ENCODE peak calls at places on chromosome 7, in four cellular contexts. One of them, this sample, is unnamed.

GRCh38 chr7:32115831-32116230 is 45.6 kb upstream of the PDE1C start:
- DNase-seq in A549: no peak
- DNase-seq in IMR-90: peak
- DNase-seq in K562: no peak
- DNase-seq in this sample: no peak

GRCh38 chr7:41786943-41787342 is 84.1 kb upstream of the INHBA start:
- DNase-seq in A549: no peak
- DNase-seq in IMR-90: no peak
- DNase-seq in K562: no peak
- DNase-seq in this sample: no peak

GRCh38 chr7:93890464-93891068 is at the start of gene TFPI2:
- DNase-seq in A549: peak
- DNase-seq in IMR-90: peak
- DNase-seq in K562: peak
- DNase-seq in this sample: peak

GRCh38 chr7:131546583-131547111 is 9.8 kb downstream of the PODXL start:
- DNase-seq in A549: no peak
- DNase-seq in IMR-90: no peak
- DNase-seq in K562: peak
- DNase-seq in this sample: peak

GRCh38 chr7:7446616-7447015 is 89.1 kb downstream of the COL28A1 start:
- DNase-seq in A549: no peak
- DNase-seq in IMR-90: no peak
- DNase-seq in K562: no peak
- DNase-seq in this sample: no peak

GRCh38 chr7:91226411-91226810 is 37.8 kb upstream of the FZD1 start:
- DNase-seq in A549: no peak
- DNase-seq in IMR-90: peak
- DNase-seq in K562: no peak
- DNase-seq in this sample: no peak

GRCh38 chr7:14747701-14748100 is 154.8 kb downstream of the DGKB start:
- DNase-seq in A549: no peak
- DNase-seq in IMR-90: no peak
- DNase-seq in K562: no peak
- DNase-seq in this sample: no peak

GRCh38 chr7:21944616-21945373 is 904 bp downstream of the CDCA7L start:
- DNase-seq in A549: peak
- DNase-seq in IMR-90: peak
- DNase-seq in K562: peak
- DNase-seq in this sample: no peak

GRCh38 chr7:67738958-67739357 is 742.3 kb downstream of the TYW1 start:
- DNase-seq in A549: no peak
- DNase-seq in IMR-90: no peak
- DNase-seq in K562: no peak
- DNase-seq in this sample: no peak

GRCh38 chr7:70092314-70093303 is 494.3 kb downstream of the AUTS2 start:
- DNase-seq in A549: no peak
- DNase-seq in IMR-90: peak
- DNase-seq in K562: no peak
- DNase-seq in this sample: no peak

GRCh38 chr7:46626261-46627037 is 705.4 kb upstream of the IGFBP3 start:
- DNase-seq in A549: no peak
- DNase-seq in IMR-90: no peak
- DNase-seq in K562: no peak
- DNase-seq in this sample: no peak

GRCh38 chr7:7862393-7862792 is 106.2 kb upstream of the GLCCI1 start:
- DNase-seq in A549: no peak
- DNase-seq in IMR-90: peak
- DNase-seq in K562: no peak
- DNase-seq in this sample: no peak

GRCh38 chr7:129989466-129989865 is 36.7 kb upstream of the UBE2H start:
- DNase-seq in A549: no peak
- DNase-seq in IMR-90: no peak
- DNase-seq in K562: no peak
- DNase-seq in this sample: no peak

GRCh38 chr7:133650067-133650466 is 397.2 kb downstream of the EXOC4 start:
- DNase-seq in A549: no peak
- DNase-seq in IMR-90: peak
- DNase-seq in K562: no peak
- DNase-seq in this sample: no peak

DNA sequence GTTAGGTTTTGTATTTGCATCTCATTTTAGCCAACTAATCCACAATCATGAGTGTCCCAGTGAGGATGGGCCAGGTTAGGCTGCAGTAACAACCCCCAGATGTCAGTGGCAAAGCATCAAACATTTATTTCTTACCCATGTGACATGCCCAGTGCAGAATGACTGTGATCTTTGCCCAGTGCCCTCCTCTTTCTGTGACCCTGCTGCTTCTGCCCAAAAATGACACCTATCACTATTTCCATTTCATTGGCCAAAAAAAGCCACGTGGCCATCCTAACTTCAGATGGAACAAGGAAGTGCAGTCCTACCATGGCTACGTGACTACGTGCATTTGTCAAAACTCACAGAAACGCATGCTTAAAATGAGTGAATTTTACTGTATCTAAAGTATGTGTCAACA is 109.2 kb upstream of the PRR15 start:
- DNase-seq in A549: no peak
- DNase-seq in IMR-90: no peak
- DNase-seq in K562: peak
- DNase-seq in this sample: no peak
- TF ChIP-seq MAFK in A549: no peak
- TF ChIP-seq MAFK in IMR-90: no peak
- TF ChIP-seq MAFK in K562: no peak
- TF ChIP-seq MAFK in this sample: no peak

GRCh38 chr7:100544949-100545635 is 6.1 kb downstream of the AGFG2 start:
- DNase-seq in A549: no peak
- DNase-seq in IMR-90: peak
- DNase-seq in K562: no peak
- DNase-seq in this sample: no peak
- TF ChIP-seq POLR2A in A549: no peak
- TF ChIP-seq POLR2A in IMR-90: no peak
- TF ChIP-seq POLR2A in K562: no peak
- TF ChIP-seq POLR2A in this sample: no peak

GRCh38 chr7:88204525-88205103 is 15.2 kb downstream of the SRI start:
- DNase-seq in A549: no peak
- DNase-seq in IMR-90: no peak
- DNase-seq in K562: peak
- DNase-seq in this sample: no peak
- TF ChIP-seq MAFK in A549: no peak
- TF ChIP-seq MAFK in IMR-90: no peak
- TF ChIP-seq MAFK in K562: no peak
- TF ChIP-seq MAFK in this sample: no peak

GRCh38 chr7:102472126-102473041 is 6.3 kb downstream of the POLR2J start:
- DNase-seq in A549: no peak
- DNase-seq in IMR-90: no peak
- DNase-seq in K562: peak
- DNase-seq in this sample: no peak
- TF ChIP-seq POLR2A in A549: no peak
- TF ChIP-seq POLR2A in IMR-90: no peak
- TF ChIP-seq POLR2A in K562: peak
- TF ChIP-seq POLR2A in this sample: no peak

DNA sequence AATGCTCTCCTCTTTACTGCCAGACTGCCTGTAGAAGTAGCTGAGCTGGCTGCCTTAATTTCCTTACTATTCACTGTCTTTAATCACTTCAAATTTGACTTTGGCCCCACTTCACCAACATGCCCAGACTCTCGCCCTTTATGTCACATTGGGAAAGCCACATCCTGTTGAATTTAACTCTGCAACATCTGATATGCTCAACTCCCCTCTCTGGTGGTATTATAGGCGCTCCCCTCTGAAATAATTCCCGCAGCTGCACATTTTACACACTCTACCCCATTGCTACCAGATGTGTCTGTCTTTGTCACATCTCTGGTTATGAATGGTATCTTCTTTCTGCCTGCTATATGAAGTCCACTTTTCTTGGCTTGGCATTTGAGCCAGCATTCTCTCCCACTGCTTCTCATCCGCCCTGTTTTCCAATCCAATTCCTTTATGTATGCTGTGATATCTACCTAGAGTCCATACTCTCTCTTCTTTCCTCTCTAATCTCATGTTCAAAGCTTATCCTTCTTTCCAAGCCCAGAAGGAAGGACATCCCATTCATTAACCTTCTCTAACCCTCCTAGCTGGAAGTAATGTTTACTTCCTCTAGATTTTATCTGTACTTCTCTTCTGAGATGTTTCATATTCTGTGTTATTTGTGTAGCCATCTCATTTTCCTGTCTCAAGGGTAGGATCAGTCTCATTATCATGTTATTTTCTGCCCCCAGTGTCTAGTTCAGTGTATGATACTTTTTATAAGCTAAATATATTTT is 134.5 kb downstream of the ST7 start:
- DNase-seq in A549: no peak
- DNase-seq in IMR-90: no peak
- DNase-seq in K562: peak
- DNase-seq in this sample: no peak
- TF ChIP-seq MAFK in A549: no peak
- TF ChIP-seq MAFK in IMR-90: no peak
- TF ChIP-seq MAFK in K562: peak
- TF ChIP-seq MAFK in this sample: no peak

DNA sequence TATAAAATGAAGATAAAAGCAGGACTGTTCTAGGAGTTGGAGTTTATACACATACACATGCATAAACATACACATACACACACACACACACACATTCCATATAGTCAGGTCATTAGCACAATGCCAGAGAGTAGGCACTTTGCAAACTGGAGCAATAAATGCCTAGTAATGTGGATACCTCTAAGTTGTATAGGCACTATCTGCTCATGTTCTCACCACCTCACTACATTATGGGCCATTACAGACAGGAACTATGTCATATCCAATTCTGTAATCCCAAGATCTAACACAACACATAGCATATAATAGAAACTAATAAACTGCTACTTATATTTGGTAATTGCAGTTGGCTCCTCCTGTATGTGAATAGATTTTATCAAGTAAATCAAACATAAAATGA is 115.6 kb downstream of the GRM8 start:
- DNase-seq in A549: no peak
- DNase-seq in IMR-90: no peak
- DNase-seq in K562: no peak
- DNase-seq in this sample: no peak
- TF ChIP-seq POLR2A in A549: no peak
- TF ChIP-seq POLR2A in IMR-90: no peak
- TF ChIP-seq POLR2A in K562: no peak
- TF ChIP-seq POLR2A in this sample: no peak

GRCh38 chr7:135713836-135714470 is 14.0 kb downstream of the SLC13A4 start:
- DNase-seq in A549: no peak
- DNase-seq in IMR-90: no peak
- DNase-seq in K562: no peak
- DNase-seq in this sample: no peak
- TF ChIP-seq MAFK in A549: no peak
- TF ChIP-seq MAFK in IMR-90: no peak
- TF ChIP-seq MAFK in K562: no peak
- TF ChIP-seq MAFK in this sample: no peak

GRCh38 chr7:116337800-116338199 is 127.5 kb downstream of the TES start:
- DNase-seq in A549: no peak
- DNase-seq in IMR-90: peak
- DNase-seq in K562: no peak
- DNase-seq in this sample: no peak

GRCh38 chr7:116340201-116340847 is 130.0 kb downstream of the TES start:
- DNase-seq in A549: no peak
- DNase-seq in IMR-90: no peak
- DNase-seq in K562: no peak
- DNase-seq in this sample: no peak

GRCh38 chr7:116337013-116337412 is 126.7 kb downstream of the TES start:
- DNase-seq in A549: no peak
- DNase-seq in IMR-90: no peak
- DNase-seq in K562: no peak
- DNase-seq in this sample: no peak

GRCh38 chr7:116341222-116341907 is 131.0 kb downstream of the TES start:
- DNase-seq in A549: no peak
- DNase-seq in IMR-90: no peak
- DNase-seq in K562: peak
- DNase-seq in this sample: no peak

DNA sequence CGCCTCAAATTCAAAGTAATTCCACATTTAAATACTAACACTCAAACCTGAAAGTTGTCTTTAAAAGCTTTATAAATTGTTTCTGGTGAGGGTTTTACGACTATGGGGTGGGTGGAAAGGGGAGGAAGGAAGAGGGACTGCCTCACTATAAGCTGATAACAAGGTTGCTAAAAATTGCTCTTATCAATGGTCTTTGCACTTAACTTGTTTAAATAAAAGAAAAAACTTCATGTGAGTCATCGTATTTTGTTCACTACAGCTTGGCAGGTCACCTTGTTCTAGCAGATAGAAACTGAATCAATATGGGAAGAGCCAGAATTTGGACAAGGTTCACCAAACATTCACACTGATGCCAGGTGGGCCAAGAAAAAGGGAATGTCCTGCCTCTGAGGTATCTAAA is 129.2 kb downstream of the TES start:
- DNase-seq in A549: no peak
- DNase-seq in IMR-90: peak
- DNase-seq in K562: peak
- DNase-seq in this sample: no peak
- TF ChIP-seq POLR2A in A549: no peak
- TF ChIP-seq POLR2A in IMR-90: no peak
- TF ChIP-seq POLR2A in K562: no peak
- TF ChIP-seq POLR2A in this sample: no peak